ENCODE peak calls at places on chromosome 18, in eight cellular contexts. Y is H9; S is CD8-positive, alpha-beta memory T cell; F is tibial nerve; M is ovary; C is fibroblast of lung; Z is right cardiac atrium; L is SK-N-SH. H is an unnamed sample.
A peak's percentile ranks its signal among the peaks of the same experiment; 100 is the strongest.

GRCh38 chr18:47422524-47422923 is 171.1 kb upstream of the SKOR2 start:
- DNase-seq in L (peak; percentile 39), Z (no peak), C (no peak), Y (peak; percentile 62), F (no peak), S (no peak), M (no peak), H (no peak)

GRCh38 chr18:72762505-72763122 is 105.2 kb downstream of the NETO1 start:
- DNase-seq in F (peak; percentile 12), C (peak; percentile 46), Y (no peak), S (no peak), Z (no peak), L (peak; percentile 30), M (no peak), H (no peak)

GRCh38 chr18:30489890-30490643 is 552.5 kb downstream of the DSC3 start:
- DNase-seq in M (no peak), Y (no peak), S (no peak), C (no peak), Z (no peak), F (no peak), L (no peak), H (no peak)

GRCh38 chr18:45399146-45399545 is 216.1 kb upstream of the SLC14A2 start:
- DNase-seq in Y (no peak), L (no peak), S (no peak), Z (no peak), F (no peak), M (no peak), C (no peak), H (no peak)

GRCh38 chr18:44819944-44820510 is 139.3 kb downstream of the SETBP1 start:
- DNase-seq in M (no peak), S (no peak), Y (no peak), L (no peak), F (no peak), C (no peak), Z (peak; percentile 76), H (no peak)

GRCh38 chr18:69936191-69936558 is 11.5 kb downstream of the CD226 start:
- DNase-seq in Z (no peak), Y (no peak), C (no peak), L (no peak), F (no peak), M (no peak), S (no peak), H (peak; percentile 48)

GRCh38 chr18:3903341-3903740 is 453.4 kb downstream of the TGIF1 start:
- DNase-seq in Y (no peak), S (no peak), L (no peak), M (no peak), C (peak; percentile 96), F (no peak), Z (no peak), H (no peak)

GRCh38 chr18:62282188-62282629 is 42.9 kb upstream of the TNFRSF11A start:
- DNase-seq in L (no peak), Z (no peak), F (no peak), C (peak; percentile 91), S (no peak), M (no peak), Y (no peak), H (no peak)

GRCh38 chr18:31218671-31219383 is 56.2 kb upstream of the DSC1 start:
- DNase-seq in M (no peak), S (no peak), F (no peak), L (no peak), C (no peak), Y (no peak), Z (no peak), H (no peak)

GRCh38 chr18:2555895-2556294 is 15.4 kb downstream of the METTL4 start:
- DNase-seq in F (no peak), S (no peak), M (no peak), C (no peak), Y (no peak), Z (no peak), L (no peak), H (no peak)

GRCh38 chr18:76167440-76167839 is 327.6 kb downstream of the ZNF516 start:
- DNase-seq in Y (no peak), C (no peak), Z (no peak), S (no peak), F (no peak), L (no peak), M (no peak), H (no peak)

GRCh38 chr18:33034941-33035340 is 262.1 kb upstream of the KLHL14 start:
- DNase-seq in C (peak; percentile 75), Y (no peak), F (no peak), Z (no peak), L (no peak), S (no peak), M (no peak), H (no peak)

GRCh38 chr18:3873698-3874495 is 423.9 kb downstream of the TGIF1 start:
- DNase-seq in S (no peak), Y (no peak), F (no peak), Z (no peak), C (no peak), M (no peak), L (no peak), H (no peak)

GRCh38 chr18:46559296-46559695 is 97.7 kb downstream of the LOXHD1 start:
- DNase-seq in M (no peak), Z (no peak), Y (no peak), L (no peak), S (no peak), F (no peak), C (no peak), H (no peak)

DNA sequence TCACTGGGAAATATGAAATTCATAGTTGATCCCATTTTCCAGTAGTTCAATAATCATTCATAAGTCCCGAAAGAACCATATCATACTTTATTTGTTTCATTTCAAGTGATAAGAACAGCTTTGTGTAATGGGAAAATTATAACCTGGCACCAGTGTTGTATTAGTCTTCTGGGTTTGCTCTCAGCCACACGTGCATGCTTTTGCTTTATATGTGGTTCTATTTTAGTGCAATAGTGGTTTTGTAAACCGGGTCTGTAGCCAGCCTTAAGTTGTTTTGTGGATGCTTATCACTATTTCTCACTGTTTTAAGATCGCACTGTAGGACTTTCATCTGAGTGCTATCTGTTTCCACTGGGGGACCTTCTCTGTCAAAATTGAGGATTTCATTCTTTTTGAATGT is 203.8 kb downstream of the PTPRM start:
- DNase-seq in M (no peak), L (no peak), F (no peak), Z (no peak), S (no peak), C (no peak), Y (no peak), H (no peak)
- H3K27ac ChIP-seq in M (no peak overlapping the region), L (no peak overlapping the region), F (no peak overlapping the region), Z (no peak overlapping the region), S (no peak overlapping the region), C (no peak overlapping the region), Y (no peak overlapping the region), H (no peak overlapping the region)

GRCh38 chr18:55404136-55404810 is 183.7 kb downstream of the TCF4 start:
- DNase-seq in L (no peak), Y (no peak), Z (no peak), M (no peak), F (no peak), C (no peak), S (no peak), H (no peak)
- H3K27ac ChIP-seq in L (peak overlapping the region; percentile 95), Y (no peak overlapping the region), Z (no peak overlapping the region), M (no peak overlapping the region), F (no peak overlapping the region), C (peak overlapping the region; percentile 9), S (no peak overlapping the region), H (no peak overlapping the region)

GRCh38 chr18:10061566-10061965 is 147.8 kb downstream of the VAPA start:
- DNase-seq in M (no peak), L (peak; percentile 53), Z (no peak), Y (no peak), F (no peak), S (no peak), C (no peak), H (no peak)
- H3K27ac ChIP-seq in M (no peak overlapping the region), L (no peak overlapping the region), Z (no peak overlapping the region), Y (no peak overlapping the region), F (no peak overlapping the region), S (no peak overlapping the region), C (no peak overlapping the region), H (no peak overlapping the region)

GRCh38 chr18:35474884-35475283 is 22.9 kb downstream of the INO80C start:
- DNase-seq in F (no peak), M (no peak), L (no peak), Z (no peak), C (peak; percentile 57), Y (no peak), S (no peak), H (no peak)
- H3K27ac ChIP-seq in F (no peak overlapping the region), M (no peak overlapping the region), L (no peak overlapping the region), Z (no peak overlapping the region), C (no peak overlapping the region), Y (no peak overlapping the region), S (no peak overlapping the region), H (no peak overlapping the region)

GRCh38 chr18:21741511-21742322 is 1.1 kb downstream of the MIB1 start:
- DNase-seq in F (peak; percentile 15), C (peak; percentile 13), Z (peak; percentile 76), L (peak; percentile 63), M (peak; percentile 69), Y (peak; percentile 35), S (peak; percentile 24), H (peak; percentile 85)

GRCh38 chr18:21742323-21742687 is 1.7 kb downstream of the MIB1 start:
- DNase-seq in C (peak; percentile 50), M (no peak), S (no peak), F (no peak), Y (no peak), Z (no peak), L (no peak), H (no peak)

GRCh38 chr18:21740474-21740723 is 193 bp upstream of the MIB1 start:
- DNase-seq in S (peak; percentile 99), F (no peak), Y (peak; percentile 97), Z (no peak), L (no peak), C (peak; percentile 93), M (no peak), H (no peak)

GRCh38 chr18:21740724-21741510 is at the start of gene MIB1:
- DNase-seq in F (peak; percentile 98), M (peak; percentile 99), S (no peak), Y (no peak), C (no peak), L (peak; percentile 96), Z (peak; percentile 100), H (peak; percentile 98)

GRCh38 chr18:21739604-21740473 is 753 bp upstream of the MIB1 start:
- DNase-seq in Z (peak; percentile 62), Y (peak; percentile 52), F (no peak), S (no peak), L (peak; percentile 16), C (no peak), M (peak; percentile 50), H (no peak)
- H3K27ac ChIP-seq in Z (no peak overlapping the region), Y (peak overlapping the region; percentile 75), F (peak overlapping the region; percentile 94), S (peak overlapping the region; percentile 87), L (peak overlapping the region; percentile 98), C (no peak overlapping the region), M (no peak overlapping the region), H (peak overlapping the region; percentile 97)

DNA sequence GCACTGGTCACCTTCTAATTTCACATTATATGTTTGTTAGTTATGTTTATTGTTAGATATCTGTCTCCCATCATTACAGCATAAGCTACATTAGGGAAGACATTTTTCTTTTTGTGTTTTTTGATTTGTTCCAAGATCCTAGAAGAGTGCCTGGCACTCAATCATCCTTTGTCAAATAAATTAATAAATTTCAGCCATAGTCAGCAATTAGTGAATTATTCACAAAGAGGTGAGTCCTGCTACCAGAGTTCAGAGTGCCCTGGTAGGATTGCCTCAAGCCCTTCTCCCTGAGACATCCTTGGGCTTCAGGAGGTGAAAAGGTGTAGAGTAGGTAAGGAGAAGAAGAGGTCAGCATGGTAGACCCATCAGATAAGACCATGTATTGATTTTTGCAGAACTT is 186.2 kb upstream of the CTAGE1 start:
- DNase-seq in Y (no peak), F (no peak), S (no peak), Z (no peak), M (no peak), L (no peak), C (no peak), H (no peak)
- H3K27ac ChIP-seq in Y (no peak overlapping the region), F (no peak overlapping the region), S (no peak overlapping the region), Z (no peak overlapping the region), M (no peak overlapping the region), L (no peak overlapping the region), C (no peak overlapping the region), H (no peak overlapping the region)

H was measured in pancreas.